ENCODE peak calls at places on chromosomes 1 and 21, in nine cellular contexts. P, M, L, R, D, V, Q, S and T are unnamed samples.

GRCh38 chr1:26096471-26096870 is 15.2 kb upstream of the PDIK1L start:
- DNase-seq in P (no peak), M (no peak), L (no peak), R (no peak), D (peak; percentile 44), V (no peak), Q (peak; percentile 52), S (no peak), T (no peak)

GRCh38 chr1:110038271-110038670 is 3.8 kb downstream of the STRIP1 start:
- DNase-seq in P (no peak), M (no peak), L (no peak), R (no peak), D (no peak), V (no peak), Q (no peak), S (no peak), T (no peak)

GRCh38 chr1:176149939-176150807 is 56.9 kb downstream of the COP1 start:
- DNase-seq in P (no peak), M (no peak), L (no peak), R (no peak), D (no peak), V (no peak), Q (no peak), S (no peak), T (no peak)

GRCh38 chr1:11543392-11543791 is 64.4 kb downstream of the DISP3 start:
- DNase-seq in P (no peak), M (no peak), L (no peak), R (no peak), D (no peak), V (no peak), Q (no peak), S (no peak), T (no peak)

GRCh38 chr1:47638713-47639112 is 200.9 kb downstream of the FOXD2 start:
- DNase-seq in P (peak; percentile 21), M (no peak), L (no peak), R (no peak), D (no peak), V (no peak), Q (no peak), S (no peak), T (no peak)

GRCh38 chr1:205140113-205140512 is 18.3 kb upstream of the RBBP5 start:
- DNase-seq in P (no peak), M (no peak), L (no peak), R (no peak), D (no peak), V (no peak), Q (no peak), S (no peak), T (no peak)

GRCh38 chr1:157272264-157272663 is 134.1 kb upstream of the ETV3 start:
- DNase-seq in P (no peak), M (no peak), L (no peak), R (no peak), D (no peak), V (no peak), Q (no peak), S (no peak), T (no peak)

GRCh38 chr1:18149113-18149641 is 41.6 kb downstream of the IGSF21 start:
- DNase-seq in P (no peak), M (no peak), L (no peak), R (no peak), D (no peak), V (no peak), Q (peak; percentile 60), S (no peak), T (no peak)

GRCh38 chr1:216662681-216663080 is 60.5 kb downstream of the ESRRG start:
- DNase-seq in P (no peak), M (no peak), L (no peak), R (no peak), D (no peak), V (no peak), Q (no peak), S (no peak), T (no peak)

GRCh38 chr1:163970699-163971098 is 588.3 kb upstream of the PBX1 start:
- DNase-seq in P (no peak), M (no peak), L (no peak), R (no peak), D (peak; percentile 24), V (peak; percentile 9), Q (no peak), S (no peak), T (no peak)

GRCh38 chr1:119515221-119515620 is 8.2 kb downstream of the HSD3B1 start:
- DNase-seq in P (no peak), M (no peak), L (no peak), R (no peak), D (no peak), V (no peak), Q (no peak), S (no peak), T (no peak)

GRCh38 chr1:25039229-25039628 is 109.2 kb upstream of the RUNX3 start:
- DNase-seq in P (no peak), M (no peak), L (no peak), R (no peak), D (no peak), V (no peak), Q (no peak), S (no peak), T (no peak)

GRCh38 chr1:5734414-5734813 is 257.8 kb downstream of the NPHP4 start:
- DNase-seq in P (peak; percentile 23), M (no peak), L (no peak), R (no peak), D (no peak), V (no peak), Q (no peak), S (no peak), T (no peak)

GRCh38 chr21:17660449-17660848 is 47.7 kb upstream of the BTG3 start:
- DNase-seq in P (no peak), M (no peak), L (no peak), R (no peak), D (no peak), V (peak; percentile 67), Q (no peak), S (no peak), T (peak; percentile 17)

GRCh38 chr1:164930241-164930640 is 371.3 kb downstream of the PBX1 start:
- DNase-seq in P (no peak), M (no peak), L (no peak), R (no peak), D (no peak), V (no peak), Q (no peak), S (no peak), T (no peak)

GRCh38 chr1:1080122-1080753 is 6.1 kb upstream of the RNF223 start:
- DNase-seq in P (peak; percentile 84), M (no peak), L (no peak), R (peak; percentile 21), D (peak; percentile 31), V (peak; percentile 48), Q (peak; percentile 77), S (peak; percentile 74), T (peak; percentile 24)

GRCh38 chr1:228292609-228292911 is 84.7 kb downstream of the OBSCN start:
- DNase-seq in P (peak; percentile 56), M (no peak), L (no peak), R (no peak), D (no peak), V (no peak), Q (no peak), S (no peak), T (no peak)

GRCh38 chr1:176897350-176898236 is 266.9 kb downstream of the ASTN1 start:
- DNase-seq in P (peak; percentile 78), M (peak; percentile 4), L (no peak), R (peak; percentile 68), D (peak; percentile 79), V (peak; percentile 86), Q (peak; percentile 90), S (peak; percentile 46), T (peak; percentile 71)

GRCh38 chr1:182484531-182485257 is 34.7 kb downstream of the RGSL1 start:
- DNase-seq in P (peak; percentile 80), M (peak; percentile 95), L (no peak), R (no peak), D (no peak), V (no peak), Q (peak; percentile 26), S (no peak), T (no peak)

GRCh38 chr1:150981177-150981804 is 801 bp upstream of the ANXA9 start:
- DNase-seq in P (no peak), M (no peak), L (no peak), R (no peak), D (no peak), V (no peak), Q (no peak), S (peak; percentile 49), T (no peak)